ENCODE peak calls at places on chromosomes 16 and 17, in eight cellular contexts. P is transverse colon, E is spleen, R is prostate gland, T is Peyer's patch, S is tibial nerve, U is tibial artery, I is body of pancreas. V is an unnamed sample. For H3K4me1 and H3K27me3, the result is how much of the 10 kb centered on the place peaks cover.

GRCh38 chr17:32518856-32519768 is 32.3 kb downstream of the CDK5R1 start:
- DNase-seq in P (peak), E (peak), R (peak), T (peak), S (no peak), U (no peak), I (peak), V (peak)

GRCh38 chr17:68087851-68088250 is 52.3 kb downstream of the KPNA2 start:
- DNase-seq in P (no peak), E (no peak), R (no peak), T (no peak), S (no peak), U (no peak), I (no peak), V (no peak)

GRCh38 chr17:65496801-65497200 is 64.6 kb downstream of the AXIN2 start:
- DNase-seq in P (no peak), E (no peak), R (no peak), T (no peak), S (no peak), U (no peak), I (no peak), V (no peak)

GRCh38 chr16:84548971-84549844 is 44.7 kb upstream of the MEAK7 start:
- DNase-seq in P (no peak), E (peak), R (no peak), T (peak), S (no peak), U (no peak), I (no peak), V (peak)

GRCh38 chr16:53766304-53767016 is 62.5 kb downstream of the FTO start:
- DNase-seq in P (no peak), E (no peak), R (no peak), T (peak), S (no peak), U (no peak), I (no peak), V (no peak)

GRCh38 chr17:35170968-35171771 is 23.0 kb downstream of the SLC35G3 start:
- DNase-seq in P (no peak), E (no peak), R (no peak), T (no peak), S (no peak), U (no peak), I (no peak), V (peak)

GRCh38 chr16:80273635-80274538 is 266.9 kb upstream of the DYNLRB2 start:
- DNase-seq in P (no peak), E (no peak), R (no peak), T (no peak), S (no peak), U (no peak), I (no peak), V (no peak)

GRCh38 chr16:77437859-77438258 is 3.0 kb upstream of the ADAMTS18 start:
- DNase-seq in P (no peak), E (no peak), R (no peak), T (no peak), S (no peak), U (no peak), I (no peak), V (no peak)

GRCh38 chr17:73357981-73358380 is 46.2 kb upstream of the CDC42EP4 start:
- DNase-seq in P (no peak), E (no peak), R (no peak), T (no peak), S (no peak), U (no peak), I (no peak), V (no peak)

GRCh38 chr16:81005644-81006471 is 827 bp downstream of the CMC2 start:
- DNase-seq in P (peak), E (peak), R (no peak), T (no peak), S (no peak), U (no peak), I (no peak), V (no peak)

GRCh38 chr17:64641499-64641898 is 20.6 kb downstream of the SMURF2 start:
- DNase-seq in P (no peak), E (no peak), R (no peak), T (no peak), S (no peak), U (no peak), I (peak), V (no peak)

GRCh38 chr16:65049679-65050078 is 72.2 kb downstream of the CDH11 start:
- DNase-seq in P (no peak), E (no peak), R (no peak), T (no peak), S (no peak), U (no peak), I (no peak), V (no peak)

GRCh38 chr16:24999088-24999670 is 16.0 kb downstream of the ARHGAP17 start:
- DNase-seq in P (no peak), E (no peak), R (no peak), T (no peak), S (no peak), U (no peak), I (no peak), V (no peak)

GRCh38 chr17:73541561-73541981 is 102.7 kb downstream of the SDK2 start:
- DNase-seq in P (no peak), E (no peak), R (no peak), T (no peak), S (no peak), U (no peak), I (no peak), V (no peak)

GRCh38 chr17:17702821-17703607 is 21.8 kb downstream of the RAI1 start:
- DNase-seq in P (no peak), E (no peak), R (no peak), T (no peak), S (no peak), U (no peak), I (no peak), V (no peak)

GRCh38 chr17:44536090-44536960 is 21.0 kb upstream of the FZD2 start:
- DNase-seq in P (no peak), E (peak), R (no peak), T (no peak), S (no peak), U (no peak), I (no peak), V (no peak)

GRCh38 chr16:86789621-86790051 is 211.3 kb downstream of the FOXL1 start:
- DNase-seq in P (no peak), E (no peak), R (no peak), T (no peak), S (no peak), U (no peak), I (no peak), V (no peak)

GRCh38 chr17:57918017-57918895 is 37.0 kb downstream of the CUEDC1 start:
- DNase-seq in P (no peak), E (no peak), R (no peak), T (no peak), S (no peak), U (no peak), I (no peak), V (no peak)

GRCh38 chr17:57916925-57917858 is 38.0 kb downstream of the CUEDC1 start:
- DNase-seq in P (no peak), E (no peak), R (no peak), T (peak), S (no peak), U (no peak), I (no peak), V (no peak)

GRCh38 chr17:57921342-57921741 is 33.9 kb downstream of the CUEDC1 start:
- DNase-seq in P (no peak), E (no peak), R (no peak), T (no peak), S (no peak), U (peak), I (no peak), V (no peak)

GRCh38 chr17:57923182-57923872 is 31.9 kb downstream of the CUEDC1 start:
- DNase-seq in P (no peak), E (no peak), R (no peak), T (no peak), S (no peak), U (no peak), I (no peak), V (no peak)

DNA sequence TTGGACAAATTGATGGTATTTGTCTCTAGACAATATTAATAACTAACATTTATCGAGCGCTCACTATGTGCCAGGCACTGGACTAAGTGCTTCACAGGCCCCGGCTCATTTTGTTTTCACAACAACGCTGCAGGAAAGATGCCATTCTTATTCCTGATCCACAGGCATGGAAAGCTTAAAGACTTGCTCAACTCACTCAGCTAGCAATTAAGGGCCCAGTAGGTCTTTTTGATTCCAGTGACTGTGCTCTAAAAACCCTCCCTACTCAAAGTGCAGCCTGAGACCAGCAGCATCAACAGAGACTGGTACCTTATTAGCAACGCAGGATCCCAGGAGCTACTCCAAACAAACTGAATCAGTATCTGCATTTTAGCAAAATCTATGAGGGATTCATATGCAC is 35.3 kb downstream of the CUEDC1 start:
- DNase-seq in P (no peak), E (no peak), R (no peak), T (no peak), S (no peak), U (no peak), I (no peak), V (no peak)
- H3K4me3 ChIP-seq in P (no peak), E (no peak), R (no peak), T (no peak), S (no peak), U (no peak), I (no peak), V (no peak)

GRCh38 chr17:57088298-57088697 is 3.3 kb downstream of the AKAP1 start:
- DNase-seq in P (no peak), E (no peak), R (no peak), T (no peak), S (no peak), U (no peak), I (no peak), V (no peak)
- H3K4me1 ChIP-seq in P (half or more), E (under half), R (under half), T (under half), S (under half), U (under half), I (half or more), V (under half)

GRCh38 chr16:49924078-49924477 is 68.2 kb upstream of the ZNF423 start:
- DNase-seq in P (no peak), E (peak), R (no peak), T (no peak), S (no peak), U (no peak), I (no peak), V (no peak)
- H3K27me3 ChIP-seq in P (under half), E (under half), R (under half), T (under half), S (under half), U (under half), I (under half), V (under half)

DNA sequence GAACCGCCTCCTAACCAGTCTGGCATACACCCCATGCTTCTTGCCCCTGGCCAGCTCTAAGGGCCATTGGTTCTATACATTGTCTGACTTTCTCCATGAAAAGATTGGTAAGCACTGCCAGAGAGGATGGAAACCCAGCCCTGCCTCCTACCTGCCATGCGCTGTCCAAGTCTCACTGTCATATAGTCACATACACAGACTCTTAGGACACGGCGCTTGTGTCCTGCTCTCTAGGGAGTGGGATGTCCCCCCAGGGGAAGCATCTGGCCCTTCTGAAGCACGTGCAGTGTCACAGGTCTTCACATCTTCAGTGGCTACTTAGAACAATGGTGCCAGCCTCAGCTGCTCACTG is 38.7 kb downstream of the MYO18A start:
- DNase-seq in P (no peak), E (no peak), R (no peak), T (no peak), S (no peak), U (no peak), I (no peak), V (no peak)
- H3K4me3 ChIP-seq in P (peak), E (no peak), R (no peak), T (no peak), S (no peak), U (no peak), I (no peak), V (peak)

GRCh38 chr16:1779234-1779701 is 3.1 kb downstream of the SPSB3 start:
- DNase-seq in P (no peak), E (peak), R (no peak), T (no peak), S (no peak), U (no peak), I (peak), V (no peak)
- H3K4me1 ChIP-seq in P (under half), E (under half), R (under half), T (under half), S (under half), U (under half), I (under half), V (under half)

GRCh38 chr17:36730095-36730808 is 128.9 kb downstream of the MRM1 start:
- DNase-seq in P (no peak), E (peak), R (no peak), T (no peak), S (no peak), U (no peak), I (no peak), V (no peak)
- H3K27me3 ChIP-seq in P (under half), E (under half), R (under half), T (under half), S (under half), U (under half), I (under half), V (under half)

GRCh38 chr17:48678141-48678971 is 44.0 kb downstream of the PRAC1 start:
- DNase-seq in P (peak), E (peak), R (peak), T (peak), S (peak), U (peak), I (peak), V (peak)
- H3K4me3 ChIP-seq in P (no peak), E (no peak), R (no peak), T (no peak), S (no peak), U (no peak), I (no peak), V (no peak)

GRCh38 chr17:41654908-41655607 is 30.7 kb upstream of the KRT17 start:
- DNase-seq in P (no peak), E (peak), R (no peak), T (no peak), S (no peak), U (no peak), I (no peak), V (no peak)

GRCh38 chr17:41656249-41657023 is 32.1 kb upstream of the KRT17 start:
- DNase-seq in P (no peak), E (peak), R (no peak), T (no peak), S (no peak), U (no peak), I (no peak), V (no peak)

GRCh38 chr17:41654134-41654907 is 29.9 kb upstream of the KRT17 start:
- DNase-seq in P (peak), E (peak), R (peak), T (peak), S (no peak), U (no peak), I (peak), V (no peak)

GRCh38 chr17:41657164-41657754 is 31.4 kb upstream of the EIF1 start:
- DNase-seq in P (no peak), E (peak), R (no peak), T (no peak), S (no peak), U (no peak), I (no peak), V (no peak)

DNA sequence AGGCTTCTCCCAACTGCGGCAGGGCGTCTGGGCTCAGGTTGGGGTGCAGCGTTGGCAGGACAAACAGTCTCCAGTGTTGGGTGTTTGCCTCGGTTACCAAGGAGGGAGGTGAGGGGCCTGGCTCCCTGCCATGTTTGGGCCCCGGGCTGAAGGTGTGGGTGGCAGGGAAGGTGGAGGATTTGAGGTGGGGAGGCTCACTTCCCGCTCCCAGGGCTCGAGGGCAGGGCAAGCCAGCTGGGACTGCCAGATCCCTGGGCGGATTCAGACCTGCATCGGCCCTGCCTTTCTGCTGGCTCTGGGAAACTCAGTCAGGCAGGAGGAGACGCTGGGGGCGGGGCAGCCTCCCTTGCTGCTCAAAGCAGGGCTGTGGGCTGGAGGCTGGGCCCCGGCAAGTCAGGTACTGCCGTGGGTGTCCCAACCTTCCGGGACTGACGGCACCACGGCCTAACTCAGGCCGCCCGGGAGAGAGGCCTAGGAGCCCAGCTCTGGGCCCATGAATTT is 31.3 kb upstream of the KRT17 start:
- DNase-seq in P (peak), E (peak), R (peak), T (peak), S (peak), U (no peak), I (peak), V (no peak)
- H3K4me1 ChIP-seq in P (half or more), E (under half), R (under half), T (under half), S (under half), U (under half), I (under half), V (under half)

GRCh38 chr17:48735057-48735341 is 6.4 kb upstream of the HOXB13 start:
- DNase-seq in P (no peak), E (no peak), R (peak), T (no peak), S (no peak), U (no peak), I (no peak), V (no peak)
- H3K27me3 ChIP-seq in P (half or more), E (half or more), R (under half), T (under half), S (under half), U (under half), I (under half), V (under half)

V was measured in naive thymus-derived CD4-positive, alpha-beta T cell.